ENCODE peak calls at places on chromosome 11, in nine cellular contexts. One of them, this sample, is unnamed.

GRCh38 chr11:28759311-28759710 is 651.1 kb downstream of the METTL15 start:
- DNase-seq in uterus: no peak
- DNase-seq in CD4-positive, alpha-beta T cell: no peak
- DNase-seq in AG04450: no peak
- DNase-seq in heart left ventricle: no peak
- DNase-seq in aorta: no peak
- DNase-seq in pancreas: no peak
- DNase-seq in foreskin keratinocyte: no peak
- DNase-seq in neural progenitor cell: no peak
- DNase-seq in this sample: peak

GRCh38 chr11:70771099-70771885 is 373.0 kb downstream of the CTTN start:
- DNase-seq in pancreas: peak
- DNase-seq in aorta: no peak
- DNase-seq in foreskin keratinocyte: no peak
- DNase-seq in uterus: no peak
- DNase-seq in AG04450: no peak
- DNase-seq in heart left ventricle: no peak
- DNase-seq in neural progenitor cell: peak
- DNase-seq in CD4-positive, alpha-beta T cell: no peak
- DNase-seq in this sample: no peak

GRCh38 chr11:130068986-130069683 is 559 bp upstream of the APLP2 start:
- DNase-seq in aorta: peak
- DNase-seq in heart left ventricle: peak
- DNase-seq in neural progenitor cell: peak
- DNase-seq in uterus: peak
- DNase-seq in CD4-positive, alpha-beta T cell: peak
- DNase-seq in foreskin keratinocyte: peak
- DNase-seq in pancreas: no peak
- DNase-seq in AG04450: peak
- DNase-seq in this sample: no peak

GRCh38 chr11:35158371-35159081 is 19.6 kb downstream of the CD44 start:
- DNase-seq in neural progenitor cell: no peak
- DNase-seq in AG04450: no peak
- DNase-seq in foreskin keratinocyte: peak
- DNase-seq in uterus: peak
- DNase-seq in pancreas: no peak
- DNase-seq in CD4-positive, alpha-beta T cell: no peak
- DNase-seq in heart left ventricle: no peak
- DNase-seq in aorta: no peak
- DNase-seq in this sample: no peak

GRCh38 chr11:70000228-70000627 is 77.9 kb upstream of the ANO1 start:
- DNase-seq in AG04450: no peak
- DNase-seq in CD4-positive, alpha-beta T cell: no peak
- DNase-seq in uterus: no peak
- DNase-seq in neural progenitor cell: no peak
- DNase-seq in heart left ventricle: no peak
- DNase-seq in aorta: no peak
- DNase-seq in pancreas: no peak
- DNase-seq in foreskin keratinocyte: no peak
- DNase-seq in this sample: no peak

GRCh38 chr11:115042002-115042401 is 363.7 kb downstream of the NXPE2 start:
- DNase-seq in heart left ventricle: no peak
- DNase-seq in uterus: no peak
- DNase-seq in AG04450: no peak
- DNase-seq in foreskin keratinocyte: no peak
- DNase-seq in CD4-positive, alpha-beta T cell: no peak
- DNase-seq in pancreas: no peak
- DNase-seq in neural progenitor cell: no peak
- DNase-seq in aorta: no peak
- DNase-seq in this sample: no peak

GRCh38 chr11:36278531-36279245 is 10.5 kb downstream of the COMMD9 start:
- DNase-seq in neural progenitor cell: peak
- DNase-seq in heart left ventricle: no peak
- DNase-seq in foreskin keratinocyte: no peak
- DNase-seq in pancreas: no peak
- DNase-seq in uterus: no peak
- DNase-seq in aorta: no peak
- DNase-seq in AG04450: no peak
- DNase-seq in CD4-positive, alpha-beta T cell: no peak
- DNase-seq in this sample: no peak

GRCh38 chr11:62922653-62923371 is 1.6 kb upstream of the CHRM1 start:
- DNase-seq in pancreas: no peak
- DNase-seq in foreskin keratinocyte: no peak
- DNase-seq in AG04450: no peak
- DNase-seq in aorta: no peak
- DNase-seq in neural progenitor cell: peak
- DNase-seq in heart left ventricle: no peak
- DNase-seq in CD4-positive, alpha-beta T cell: no peak
- DNase-seq in uterus: no peak
- DNase-seq in this sample: no peak

GRCh38 chr11:24760681-24761080 is 263.8 kb downstream of the LUZP2 start:
- DNase-seq in pancreas: no peak
- DNase-seq in heart left ventricle: no peak
- DNase-seq in foreskin keratinocyte: peak
- DNase-seq in CD4-positive, alpha-beta T cell: no peak
- DNase-seq in neural progenitor cell: no peak
- DNase-seq in AG04450: no peak
- DNase-seq in aorta: no peak
- DNase-seq in uterus: no peak
- DNase-seq in this sample: no peak

GRCh38 chr11:36750349-36750748 is 152.3 kb upstream of the RAG2 start:
- DNase-seq in neural progenitor cell: no peak
- DNase-seq in aorta: no peak
- DNase-seq in AG04450: no peak
- DNase-seq in uterus: no peak
- DNase-seq in foreskin keratinocyte: no peak
- DNase-seq in CD4-positive, alpha-beta T cell: no peak
- DNase-seq in pancreas: no peak
- DNase-seq in heart left ventricle: no peak
- DNase-seq in this sample: no peak

GRCh38 chr11:72009156-72009555 is 10.4 kb downstream of the IL18BP start:
- DNase-seq in neural progenitor cell: no peak
- DNase-seq in aorta: no peak
- DNase-seq in uterus: no peak
- DNase-seq in CD4-positive, alpha-beta T cell: no peak
- DNase-seq in pancreas: no peak
- DNase-seq in foreskin keratinocyte: no peak
- DNase-seq in heart left ventricle: no peak
- DNase-seq in AG04450: no peak
- DNase-seq in this sample: no peak

GRCh38 chr11:119691020-119691666 is 37.9 kb downstream of the NECTIN1 start:
- DNase-seq in foreskin keratinocyte: no peak
- DNase-seq in aorta: no peak
- DNase-seq in pancreas: no peak
- DNase-seq in AG04450: no peak
- DNase-seq in neural progenitor cell: peak
- DNase-seq in heart left ventricle: no peak
- DNase-seq in CD4-positive, alpha-beta T cell: no peak
- DNase-seq in uterus: no peak
- DNase-seq in this sample: no peak

GRCh38 chr11:115607621-115608191 is 103.5 kb upstream of the CADM1 start:
- DNase-seq in pancreas: no peak
- DNase-seq in CD4-positive, alpha-beta T cell: no peak
- DNase-seq in foreskin keratinocyte: no peak
- DNase-seq in aorta: no peak
- DNase-seq in heart left ventricle: no peak
- DNase-seq in neural progenitor cell: peak
- DNase-seq in uterus: no peak
- DNase-seq in AG04450: no peak
- DNase-seq in this sample: no peak

DNA sequence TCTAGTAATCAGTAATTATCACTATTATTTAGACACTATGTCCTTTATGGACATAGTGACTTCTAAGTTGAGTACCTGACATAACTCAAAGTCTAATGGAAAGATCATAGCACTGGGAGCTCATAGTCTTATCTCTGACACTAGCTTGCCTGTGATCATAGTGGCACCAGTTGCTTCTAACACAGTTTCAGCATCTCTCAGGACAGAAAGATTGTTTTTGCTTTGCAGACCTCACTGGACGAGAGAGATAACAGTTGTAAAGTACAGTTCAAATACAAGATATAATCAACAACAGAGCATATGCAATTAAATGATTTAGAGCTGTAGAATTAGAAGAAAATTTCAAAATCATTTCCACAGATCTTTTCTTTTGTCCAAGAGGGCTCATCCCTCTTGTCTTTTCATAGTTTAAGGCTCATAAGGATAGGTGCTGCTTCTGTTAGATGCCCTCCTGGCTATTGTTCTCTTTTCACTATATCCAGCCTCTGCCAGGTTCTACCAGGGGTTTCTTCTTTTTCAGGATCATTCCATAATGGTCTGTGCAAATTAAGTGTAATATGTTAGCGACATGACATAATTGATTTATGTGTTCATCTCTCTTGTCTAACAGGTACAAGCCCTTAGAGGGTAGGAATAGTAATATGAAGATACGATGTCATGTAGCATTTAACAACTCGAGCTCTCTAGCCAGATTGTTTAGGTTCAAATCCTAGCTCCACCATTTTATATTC is 1175.4 kb upstream of the TENM4 start:
- DNase-seq in neural progenitor cell: no peak
- DNase-seq in heart left ventricle: no peak
- DNase-seq in uterus: no peak
- DNase-seq in CD4-positive, alpha-beta T cell: no peak
- DNase-seq in AG04450: no peak
- DNase-seq in pancreas: no peak
- DNase-seq in foreskin keratinocyte: no peak
- DNase-seq in aorta: no peak
- DNase-seq in this sample: no peak
- H3K27ac ChIP-seq in neural progenitor cell: no peak
- H3K27ac ChIP-seq in heart left ventricle: no peak
- H3K27ac ChIP-seq in uterus: no peak
- H3K27ac ChIP-seq in CD4-positive, alpha-beta T cell: no peak
- H3K27ac ChIP-seq in AG04450: no peak
- H3K27ac ChIP-seq in pancreas: no peak
- H3K27ac ChIP-seq in foreskin keratinocyte: no peak
- H3K27ac ChIP-seq in aorta: no peak
- H3K27ac ChIP-seq in this sample: no peak

GRCh38 chr11:65646921-65647701 is 9.2 kb downstream of the SIPA1 start:
- DNase-seq in foreskin keratinocyte: no peak
- DNase-seq in heart left ventricle: no peak
- DNase-seq in pancreas: peak
- DNase-seq in CD4-positive, alpha-beta T cell: no peak
- DNase-seq in uterus: no peak
- DNase-seq in neural progenitor cell: peak
- DNase-seq in aorta: no peak
- DNase-seq in AG04450: no peak
- DNase-seq in this sample: no peak

GRCh38 chr11:65651339-65651588 is 11.5 kb downstream of the RELA start:
- DNase-seq in uterus: no peak
- DNase-seq in CD4-positive, alpha-beta T cell: no peak
- DNase-seq in pancreas: no peak
- DNase-seq in foreskin keratinocyte: no peak
- DNase-seq in aorta: no peak
- DNase-seq in neural progenitor cell: no peak
- DNase-seq in heart left ventricle: no peak
- DNase-seq in AG04450: no peak
- DNase-seq in this sample: no peak

GRCh38 chr11:65650547-65651338 is 12.0 kb downstream of the RELA start:
- DNase-seq in foreskin keratinocyte: no peak
- DNase-seq in aorta: no peak
- DNase-seq in heart left ventricle: no peak
- DNase-seq in uterus: no peak
- DNase-seq in pancreas: no peak
- DNase-seq in CD4-positive, alpha-beta T cell: no peak
- DNase-seq in neural progenitor cell: no peak
- DNase-seq in AG04450: no peak
- DNase-seq in this sample: no peak

GRCh38 chr11:65649656-65650546 is 12.0 kb downstream of the SIPA1 start:
- DNase-seq in neural progenitor cell: no peak
- DNase-seq in AG04450: no peak
- DNase-seq in heart left ventricle: no peak
- DNase-seq in aorta: no peak
- DNase-seq in foreskin keratinocyte: no peak
- DNase-seq in uterus: no peak
- DNase-seq in CD4-positive, alpha-beta T cell: no peak
- DNase-seq in pancreas: no peak
- DNase-seq in this sample: no peak

DNA sequence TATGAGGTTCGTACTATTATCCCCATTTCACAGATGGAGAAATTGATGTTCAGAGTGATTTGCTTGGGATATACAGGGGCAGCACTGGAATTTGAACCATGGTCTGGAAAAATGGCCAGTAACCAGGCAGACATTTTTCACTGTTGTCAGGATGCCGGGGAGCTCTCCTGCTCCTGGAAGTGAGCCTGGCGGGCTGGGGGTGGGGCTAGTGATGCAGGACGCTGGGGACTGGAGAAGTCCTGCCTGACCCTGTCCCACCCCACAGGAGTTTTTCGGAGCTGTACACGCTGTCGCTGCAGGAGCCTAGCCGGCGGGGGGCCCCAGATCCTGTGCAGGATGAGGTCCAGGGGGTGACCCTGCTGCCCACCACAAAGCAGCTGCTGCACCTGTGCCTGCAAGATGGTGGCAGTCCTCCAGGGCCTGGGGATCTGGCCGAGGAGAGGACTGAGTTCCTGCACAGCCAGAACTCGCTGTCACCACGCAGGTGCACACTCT is 11.1 kb downstream of the SIPA1 start:
- DNase-seq in CD4-positive, alpha-beta T cell: no peak
- DNase-seq in AG04450: no peak
- DNase-seq in aorta: no peak
- DNase-seq in foreskin keratinocyte: no peak
- DNase-seq in heart left ventricle: no peak
- DNase-seq in uterus: no peak
- DNase-seq in neural progenitor cell: no peak
- DNase-seq in pancreas: no peak
- DNase-seq in this sample: no peak
- H3K27ac ChIP-seq in CD4-positive, alpha-beta T cell: no peak
- H3K27ac ChIP-seq in AG04450: no peak
- H3K27ac ChIP-seq in aorta: no peak
- H3K27ac ChIP-seq in foreskin keratinocyte: no peak
- H3K27ac ChIP-seq in heart left ventricle: no peak
- H3K27ac ChIP-seq in uterus: no peak
- H3K27ac ChIP-seq in neural progenitor cell: no peak
- H3K27ac ChIP-seq in pancreas: no peak
- H3K27ac ChIP-seq in this sample: no peak

GRCh38 chr11:78800089-78800690 is 225.5 kb upstream of the NARS2 start:
- DNase-seq in AG04450: no peak
- DNase-seq in aorta: peak
- DNase-seq in CD4-positive, alpha-beta T cell: no peak
- DNase-seq in pancreas: no peak
- DNase-seq in neural progenitor cell: peak
- DNase-seq in foreskin keratinocyte: no peak
- DNase-seq in heart left ventricle: no peak
- DNase-seq in uterus: no peak
- DNase-seq in this sample: no peak
- H3K27ac ChIP-seq in AG04450: peak
- H3K27ac ChIP-seq in aorta: no peak
- H3K27ac ChIP-seq in CD4-positive, alpha-beta T cell: no peak
- H3K27ac ChIP-seq in pancreas: peak
- H3K27ac ChIP-seq in neural progenitor cell: no peak
- H3K27ac ChIP-seq in foreskin keratinocyte: no peak
- H3K27ac ChIP-seq in heart left ventricle: peak
- H3K27ac ChIP-seq in uterus: no peak
- H3K27ac ChIP-seq in this sample: peak

GRCh38 chr11:67558084-67558772 is 25.4 kb upstream of the GSTP1 start:
- DNase-seq in heart left ventricle: no peak
- DNase-seq in aorta: peak
- DNase-seq in CD4-positive, alpha-beta T cell: no peak
- DNase-seq in pancreas: no peak
- DNase-seq in neural progenitor cell: no peak
- DNase-seq in foreskin keratinocyte: no peak
- DNase-seq in AG04450: no peak
- DNase-seq in uterus: no peak
- DNase-seq in this sample: no peak
- H3K27ac ChIP-seq in heart left ventricle: peak
- H3K27ac ChIP-seq in aorta: peak
- H3K27ac ChIP-seq in CD4-positive, alpha-beta T cell: no peak
- H3K27ac ChIP-seq in pancreas: no peak
- H3K27ac ChIP-seq in neural progenitor cell: no peak
- H3K27ac ChIP-seq in foreskin keratinocyte: no peak
- H3K27ac ChIP-seq in AG04450: no peak
- H3K27ac ChIP-seq in uterus: no peak
- H3K27ac ChIP-seq in this sample: no peak

GRCh38 chr11:94928146-94928995 is 45.0 kb downstream of the CWC15 start:
- DNase-seq in neural progenitor cell: no peak
- DNase-seq in CD4-positive, alpha-beta T cell: no peak
- DNase-seq in AG04450: no peak
- DNase-seq in pancreas: no peak
- DNase-seq in uterus: no peak
- DNase-seq in aorta: no peak
- DNase-seq in foreskin keratinocyte: no peak
- DNase-seq in heart left ventricle: no peak
- DNase-seq in this sample: no peak
- H3K27ac ChIP-seq in neural progenitor cell: no peak
- H3K27ac ChIP-seq in CD4-positive, alpha-beta T cell: no peak
- H3K27ac ChIP-seq in AG04450: no peak
- H3K27ac ChIP-seq in pancreas: no peak
- H3K27ac ChIP-seq in uterus: peak
- H3K27ac ChIP-seq in aorta: peak
- H3K27ac ChIP-seq in foreskin keratinocyte: no peak
- H3K27ac ChIP-seq in heart left ventricle: no peak
- H3K27ac ChIP-seq in this sample: no peak